ENCODE peak calls at places on chromosomes 3 and 15, in six cellular contexts. S is choroid plexus epithelial cell, D is lung, L is psoas muscle, X is DND-41, B is LNCaP clone FGC. E is an unnamed sample.

GRCh38 chr3:193754719-193755118 is 161.7 kb downstream of the OPA1 start:
- DNase-seq in S (no peak), D (no peak), L (no peak), X (no peak), B (no peak), E (no peak)

GRCh38 chr3:12771236-12771635 is 12.2 kb upstream of the TMEM40 start:
- DNase-seq in S (no peak), D (no peak), L (no peak), X (no peak), B (no peak), E (no peak)

GRCh38 chr3:130760922-130761321 is 14.3 kb upstream of the PIK3R4 start:
- DNase-seq in S (no peak), D (no peak), L (no peak), X (no peak), B (no peak), E (no peak)

GRCh38 chr3:108036984-108037741 is 53.7 kb downstream of the CD47 start:
- DNase-seq in S (peak), D (no peak), L (no peak), X (no peak), B (no peak), E (no peak)

GRCh38 chr3:107745354-107745753 is 222.6 kb downstream of the BBX start:
- DNase-seq in S (no peak), D (no peak), L (no peak), X (no peak), B (no peak), E (no peak)

GRCh38 chr15:50135123-50135541 is 16.1 kb upstream of the ATP8B4 start:
- DNase-seq in S (peak), D (no peak), L (no peak), X (no peak), B (no peak), E (peak)

GRCh38 chr3:166283856-166284255 is 446.6 kb upstream of the BCHE start:
- DNase-seq in S (peak), D (no peak), L (no peak), X (no peak), B (no peak), E (no peak)

GRCh38 chr15:63461230-63461629 is 43.2 kb upstream of the USP3 start:
- DNase-seq in S (no peak), D (no peak), L (no peak), X (no peak), B (no peak), E (no peak)

GRCh38 chr3:169694117-169694516 is 30.6 kb upstream of the MECOM start:
- DNase-seq in S (peak), D (no peak), L (no peak), X (no peak), B (no peak), E (no peak)

GRCh38 chr15:41154412-41154811 is 38.3 kb upstream of the INO80 start:
- DNase-seq in S (peak), D (no peak), L (no peak), X (no peak), B (no peak), E (no peak)

GRCh38 chr3:126553284-126553811 is 5.4 kb downstream of the C3orf22 start:
- DNase-seq in S (no peak), D (no peak), L (peak), X (peak), B (no peak), E (no peak)

GRCh38 chr3:98359993-98360675 is 6.5 kb downstream of the OR5K4 start:
- DNase-seq in S (peak), D (no peak), L (no peak), X (no peak), B (no peak), E (peak)

GRCh38 chr3:38662544-38662943 is 13.1 kb upstream of the SCN5A start:
- DNase-seq in S (peak), D (no peak), L (no peak), X (no peak), B (peak), E (no peak)

GRCh38 chr15:50907866-50908208 is 646 bp upstream of the AP4E1 start:
- DNase-seq in S (peak), D (peak), L (no peak), X (peak), B (peak), E (peak)

GRCh38 chr3:11510001-11510760 is 133.5 kb downstream of the VGLL4 start:
- DNase-seq in S (no peak), D (no peak), L (peak), X (no peak), B (no peak), E (no peak)

GRCh38 chr3:24123596-24123995 is 178.5 kb downstream of the NR1D2 start:
- DNase-seq in S (peak), D (no peak), L (no peak), X (no peak), B (no peak), E (no peak)

GRCh38 chr3:187027531-187027936 is 97.2 kb downstream of the ST6GAL1 start:
- DNase-seq in S (no peak), D (no peak), L (no peak), X (no peak), B (no peak), E (peak)

GRCh38 chr3:165070682-165071081 is 7.6 kb downstream of the SI start:
- DNase-seq in S (no peak), D (no peak), L (no peak), X (no peak), B (no peak), E (no peak)

GRCh38 chr3:12476238-12476897 is 7.9 kb upstream of the TSEN2 start:
- DNase-seq in S (peak), D (no peak), L (no peak), X (no peak), B (no peak), E (no peak)

GRCh38 chr3:60754617-60755016 is 496.6 kb downstream of the FHIT start:
- DNase-seq in S (no peak), D (no peak), L (no peak), X (no peak), B (no peak), E (no peak)

GRCh38 chr3:35295875-35296274 is 343.4 kb upstream of the ARPP21 start:
- DNase-seq in S (no peak), D (no peak), L (no peak), X (peak), B (no peak), E (no peak)

GRCh38 chr3:122661633-122662032 is 19.0 kb upstream of the PARP14 start:
- DNase-seq in S (no peak), D (no peak), L (no peak), X (no peak), B (no peak), E (peak)

GRCh38 chr15:53872410-53872809 is 105.8 kb upstream of the UNC13C start:
- DNase-seq in S (no peak), D (no peak), L (no peak), X (no peak), B (no peak), E (no peak)

GRCh38 chr15:43218908-43219706 is 1.7 kb downstream of the EPB42 start:
- DNase-seq in S (peak), D (no peak), L (no peak), X (peak), B (no peak), E (peak)

GRCh38 chr3:146156801-146157310 is 4.1 kb downstream of the PLOD2 start:
- DNase-seq in S (no peak), D (no peak), L (no peak), X (no peak), B (peak), E (no peak)

GRCh38 chr3:53803124-53803815 is 42.9 kb downstream of the CHDH start:
- DNase-seq in S (no peak), D (no peak), L (no peak), X (no peak), B (no peak), E (no peak)

GRCh38 chr15:53791616-53792015 is 32.2 kb upstream of the WDR72 start:
- DNase-seq in S (no peak), D (no peak), L (no peak), X (no peak), B (no peak), E (no peak)

GRCh38 chr3:50609743-50610085 is 1.9 kb downstream of the CISH start:
- DNase-seq in S (no peak), D (no peak), L (no peak), X (peak), B (no peak), E (peak)

GRCh38 chr3:169871129-169871886 is 1.6 kb upstream of the LRRC31 start:
- DNase-seq in S (no peak), D (peak), L (no peak), X (peak), B (no peak), E (peak)

GRCh38 chr15:68501616-68502015 is 69.7 kb upstream of the ITGA11 start:
- DNase-seq in S (no peak), D (no peak), L (no peak), X (no peak), B (no peak), E (no peak)

GRCh38 chr15:68498076-68498475 is 66.1 kb upstream of the ITGA11 start:
- DNase-seq in S (no peak), D (no peak), L (no peak), X (no peak), B (no peak), E (no peak)

GRCh38 chr15:68500363-68501317 is 68.7 kb upstream of the ITGA11 start:
- DNase-seq in S (no peak), D (no peak), L (no peak), X (no peak), B (no peak), E (no peak)

GRCh38 chr15:68497206-68497910 is 65.4 kb upstream of the ITGA11 start:
- DNase-seq in S (peak), D (no peak), L (no peak), X (no peak), B (no peak), E (no peak)

GRCh38 chr15:68499620-68500312 is 67.8 kb upstream of the ITGA11 start:
- DNase-seq in S (no peak), D (no peak), L (no peak), X (no peak), B (no peak), E (no peak)
- TF ChIP-seq CTCF in S (no peak), D (no peak), L (no peak), X (no peak), B (no peak), E (no peak)

GRCh38 chr3:184295771-184296170 is 3.3 kb upstream of the PSMD2 start:
- DNase-seq in S (no peak), D (no peak), L (no peak), X (no peak), B (peak), E (no peak)

GRCh38 chr3:184296616-184297015 is 2.4 kb upstream of the PSMD2 start:
- DNase-seq in S (no peak), D (no peak), L (no peak), X (no peak), B (no peak), E (no peak)

GRCh38 chr3:184300377-184300717 is 1.3 kb downstream of the PSMD2 start:
- DNase-seq in S (peak), D (no peak), L (no peak), X (no peak), B (no peak), E (no peak)

GRCh38 chr3:184299488-184300376 is 691 bp downstream of the PSMD2 start:
- DNase-seq in S (peak), D (no peak), L (peak), X (no peak), B (no peak), E (no peak)

GRCh38 chr3:184298759-184299487 is at the start of gene PSMD2:
- DNase-seq in S (peak), D (peak), L (peak), X (peak), B (peak), E (peak)
- TF ChIP-seq CTCF in S (no peak), D (no peak), L (no peak), X (no peak), B (no peak), E (no peak)

DNA sequence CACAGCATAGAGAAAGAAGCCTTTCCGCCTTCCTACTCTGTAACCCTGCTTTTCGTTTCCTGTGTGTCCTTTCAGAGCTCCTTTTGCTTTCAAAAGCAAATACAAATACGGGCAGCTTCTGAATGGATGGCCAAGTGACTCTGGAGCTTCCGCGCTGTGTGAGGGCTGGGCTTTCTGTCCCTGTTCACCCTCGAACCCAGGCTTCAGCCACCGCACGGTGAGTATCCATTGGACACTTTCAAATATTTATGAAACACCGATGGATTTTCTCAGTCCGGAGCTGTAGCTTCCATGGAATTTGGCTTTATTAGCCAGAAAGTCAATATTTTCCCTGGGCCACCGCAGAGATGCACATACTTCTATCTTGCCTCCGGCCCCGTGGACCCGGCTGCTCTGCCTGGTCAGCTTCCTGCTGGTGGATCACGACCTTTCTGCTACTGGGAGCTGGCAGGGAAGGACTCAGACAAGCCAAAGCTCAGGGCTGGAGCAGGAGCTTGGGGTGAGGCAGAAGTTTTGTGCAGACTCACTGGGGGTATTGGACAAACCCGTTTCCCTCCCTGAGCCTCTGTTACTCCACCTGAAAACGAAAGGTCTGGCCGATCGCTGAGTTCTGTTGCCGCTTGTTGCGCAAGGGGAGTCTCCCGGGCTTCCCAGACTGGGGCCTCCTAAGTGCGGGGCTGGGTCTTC is 63.6 kb downstream of the LINGO1 start:
- DNase-seq in S (peak), D (peak), L (no peak), X (no peak), B (no peak), E (no peak)
- TF ChIP-seq CTCF in S (no peak), D (no peak), L (no peak), X (no peak), B (no peak), E (no peak)

GRCh38 chr3:185290266-185290665 is 36.4 kb upstream of the EHHADH start:
- DNase-seq in S (no peak), D (no peak), L (no peak), X (no peak), B (no peak), E (no peak)
- TF ChIP-seq CTCF in S (no peak), D (no peak), L (no peak), X (no peak), B (peak), E (no peak)

DNA sequence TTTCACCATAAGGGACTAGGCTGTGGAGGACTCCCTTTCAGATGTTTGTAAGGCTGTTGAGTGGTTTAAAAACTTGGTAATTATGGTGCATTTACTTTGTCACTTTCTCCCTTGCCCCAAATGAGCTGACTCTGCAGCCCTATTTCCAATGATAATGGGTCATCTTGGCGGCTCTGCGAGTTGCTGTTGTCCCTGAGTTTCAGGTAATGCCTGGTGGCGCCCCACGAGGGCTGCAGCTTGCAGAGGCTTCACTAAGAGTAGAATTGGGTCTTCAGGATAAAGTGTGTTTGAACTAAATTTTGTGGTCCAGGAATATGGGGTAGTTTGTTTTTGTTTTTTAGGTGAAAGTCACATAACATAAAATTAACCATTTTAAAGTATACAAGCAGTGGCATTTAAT is 450.1 kb upstream of the CFAP20DC start:
- DNase-seq in S (no peak), D (no peak), L (no peak), X (no peak), B (no peak), E (no peak)
- TF ChIP-seq CTCF in S (no peak), D (no peak), L (no peak), X (no peak), B (no peak), E (no peak)

DNA sequence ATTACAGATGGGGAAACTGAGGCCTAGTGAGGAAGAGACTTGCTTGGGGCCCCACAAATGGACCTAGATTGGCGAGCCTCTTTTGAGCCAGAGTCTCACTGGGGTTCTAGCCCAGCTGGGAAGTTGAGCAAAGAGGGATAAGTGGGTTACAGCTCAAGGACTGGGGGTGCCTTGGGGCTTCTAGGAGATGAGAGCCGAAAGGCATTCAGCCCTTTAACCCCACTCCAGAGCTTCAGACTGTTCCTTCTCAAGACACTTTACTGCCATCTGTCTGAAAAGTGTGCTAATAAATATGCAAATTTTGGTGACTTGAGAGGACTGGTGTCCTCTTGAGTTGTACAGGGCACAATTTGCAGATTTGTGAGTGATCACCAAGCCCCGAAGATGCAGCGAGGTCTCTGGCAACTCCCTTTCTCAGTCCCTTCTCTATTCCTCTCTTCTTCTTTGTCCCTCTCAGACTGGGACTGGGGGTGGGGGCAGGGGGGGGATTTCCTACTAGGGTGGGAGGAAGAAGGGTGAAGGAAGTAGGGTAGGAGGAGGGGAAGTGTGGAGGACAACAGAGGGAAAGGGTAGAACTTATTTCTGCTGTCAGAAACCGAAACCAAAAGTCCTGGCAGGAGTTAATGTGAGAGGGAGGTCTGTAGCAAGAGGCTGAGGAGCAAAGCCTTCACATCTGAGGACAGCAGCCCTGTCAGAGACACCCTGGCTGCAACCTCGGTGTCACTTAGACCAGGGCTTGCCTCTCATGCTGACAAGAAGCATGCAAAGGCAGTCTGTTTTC is 16.2 kb upstream of the ANKDD1A start:
- DNase-seq in S (peak), D (no peak), L (no peak), X (peak), B (no peak), E (peak)
- TF ChIP-seq CTCF in S (no peak), D (no peak), L (no peak), X (peak), B (peak), E (no peak)

E was measured in activated CD8-positive, alpha-beta T cell treated with anti-CD3 and anti-CD28 coated beads for 36 hours.